ENCODE peak calls at places on chromosomes 16 and 17, in seven cellular contexts. U, X, G, F, C, Q and T are unnamed samples.
A peak's percentile ranks its signal among the peaks of the same experiment; 100 is the strongest.

GRCh38 chr16:1759511-1759910 is 11.8 kb downstream of the NME3 start:
- DNase-seq in Q (no peak), U (no peak), X (no peak), G (no peak), F (no peak), C (no peak), T (no peak)

GRCh38 chr17:68709995-68710780 is 109.0 kb upstream of the FAM20A start:
- DNase-seq in X (no peak), C (no peak), U (peak; percentile 66), F (no peak), G (no peak), Q (no peak), T (no peak)

GRCh38 chr17:18028684-18029540 is 10.1 kb downstream of the ATPAF2 start:
- DNase-seq in F (no peak), C (no peak), U (no peak), G (no peak), Q (no peak), X (no peak), T (no peak)

GRCh38 chr16:49855822-49856740 is at the start of gene ZNF423:
- DNase-seq in Q (peak; percentile 57), G (no peak), X (no peak), U (no peak), F (peak; percentile 50), C (no peak), T (peak; percentile 59)

GRCh38 chr16:13909872-13910303 is 10.1 kb upstream of the ERCC4 start:
- DNase-seq in F (no peak), X (no peak), G (peak; percentile 58), U (peak; percentile 41), C (peak; percentile 97), Q (no peak), T (no peak)

GRCh38 chr17:72266099-72266852 is 145.5 kb downstream of the SOX9 start:
- DNase-seq in U (no peak), G (no peak), Q (no peak), F (no peak), C (no peak), X (no peak), T (no peak)

GRCh38 chr16:3638916-3639644 is 15.4 kb upstream of the DNASE1 start:
- DNase-seq in X (no peak), G (no peak), C (no peak), F (no peak), Q (no peak), U (no peak), T (no peak)

GRCh38 chr16:86941731-86942468 is 363.6 kb downstream of the FOXL1 start:
- DNase-seq in G (no peak), Q (no peak), F (no peak), X (no peak), C (no peak), U (no peak), T (no peak)

GRCh38 chr17:10136258-10136981 is 62.0 kb downstream of the GAS7 start:
- DNase-seq in G (no peak), C (no peak), Q (no peak), F (no peak), X (no peak), U (no peak), T (no peak)

GRCh38 chr16:79188115-79188779 is 412.3 kb downstream of the MAF start:
- DNase-seq in C (no peak), X (no peak), F (no peak), G (no peak), U (no peak), Q (no peak), T (no peak)

GRCh38 chr17:68439656-68440290 is 17.5 kb downstream of the WIPI1 start:
- DNase-seq in C (no peak), X (no peak), F (no peak), G (no peak), Q (no peak), U (no peak), T (no peak)

GRCh38 chr17:3602499-3602898 is 6.7 kb downstream of the TRPV1 start:
- DNase-seq in Q (no peak), F (no peak), X (peak; percentile 48), U (no peak), C (no peak), G (no peak), T (peak; percentile 26)

GRCh38 chr17:67109111-67109510 is 64.8 kb downstream of the CACNG1 start:
- DNase-seq in Q (no peak), U (no peak), F (no peak), X (no peak), C (no peak), G (no peak), T (no peak)

GRCh38 chr16:1078579-1079021 is 6.1 kb downstream of the SSTR5 start:
- DNase-seq in G (peak; percentile 64), U (peak; percentile 49), Q (peak; percentile 83), X (peak; percentile 93), C (peak; percentile 93), F (no peak), T (no peak)

GRCh38 chr16:19884611-19885455 is at the start of gene GPRC5B:
- DNase-seq in C (peak; percentile 51), X (peak; percentile 39), G (no peak), U (no peak), F (peak; percentile 48), Q (peak; percentile 48), T (peak; percentile 78)

GRCh38 chr17:65101371-65101770 is 35.8 kb upstream of the RGS9 start:
- DNase-seq in F (no peak), C (no peak), G (no peak), X (no peak), U (no peak), Q (no peak), T (no peak)

DNA sequence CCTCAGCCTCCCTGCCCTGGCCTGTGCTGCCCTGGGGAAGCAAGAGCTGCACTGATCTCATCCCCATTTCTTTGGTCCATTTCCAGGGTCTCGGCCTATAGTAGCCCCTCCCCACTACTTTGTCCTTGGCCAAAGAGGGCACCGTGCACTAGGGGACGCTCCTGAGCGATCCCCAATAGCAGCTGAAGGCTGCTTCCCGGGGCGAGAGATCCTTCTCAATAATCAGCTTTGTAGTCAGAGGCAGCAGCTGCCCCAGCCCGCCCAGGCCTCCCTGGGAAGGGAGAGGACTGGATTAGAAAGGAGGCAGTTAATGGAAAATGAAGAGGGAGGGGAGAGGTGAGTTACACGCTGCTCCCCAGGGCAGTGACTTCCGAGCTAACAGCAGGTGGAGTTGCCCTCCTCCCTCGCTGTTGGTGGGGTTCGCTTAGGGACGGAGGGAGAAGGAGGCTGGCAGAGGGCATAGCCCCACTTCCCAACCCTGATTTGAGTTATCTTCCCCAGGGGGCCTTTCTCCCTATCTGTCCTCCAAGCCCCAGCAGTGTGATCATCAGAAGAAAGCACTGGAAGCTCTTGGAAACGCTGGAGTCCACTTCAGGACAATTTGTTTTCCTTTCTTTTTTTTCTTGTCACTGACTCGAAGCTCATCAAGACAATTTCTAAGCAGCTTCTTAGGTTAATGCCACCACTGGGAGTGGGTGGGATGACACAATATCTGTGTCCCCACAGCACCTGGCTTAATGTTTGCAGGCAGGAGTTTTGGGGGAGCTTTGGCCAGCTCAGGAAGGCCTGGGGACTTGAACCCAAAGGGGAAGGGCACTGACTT is 2.6 kb downstream of the MXRA7 start:
- DNase-seq in X (no peak), F (peak; percentile 38), U (no peak), C (peak; percentile 35), Q (no peak), G (no peak), T (peak; percentile 67)
- TF ChIP-seq CTCF in X (peak; percentile 13), F (peak; percentile 55), U (peak; percentile 66), C (peak; percentile 35), Q (no peak), G (no peak), T (peak; percentile 59)

GRCh38 chr16:66754211-66754610 is 2.8 kb upstream of the DYNC1LI2 start:
- DNase-seq in X (no peak), G (no peak), Q (no peak), U (no peak), C (no peak), F (no peak), T (no peak)

GRCh38 chr16:66751992-66752322 is 548 bp upstream of the DYNC1LI2 start:
- DNase-seq in X (no peak), F (no peak), Q (no peak), C (no peak), U (no peak), G (no peak), T (no peak)

GRCh38 chr16:66752958-66753357 is 1.5 kb upstream of the DYNC1LI2 start:
- DNase-seq in G (no peak), U (no peak), X (no peak), Q (no peak), C (no peak), F (no peak), T (no peak)

GRCh38 chr16:66752379-66752778 is 970 bp upstream of the DYNC1LI2 start:
- DNase-seq in G (no peak), Q (no peak), F (no peak), X (no peak), U (no peak), C (no peak), T (no peak)

DNA sequence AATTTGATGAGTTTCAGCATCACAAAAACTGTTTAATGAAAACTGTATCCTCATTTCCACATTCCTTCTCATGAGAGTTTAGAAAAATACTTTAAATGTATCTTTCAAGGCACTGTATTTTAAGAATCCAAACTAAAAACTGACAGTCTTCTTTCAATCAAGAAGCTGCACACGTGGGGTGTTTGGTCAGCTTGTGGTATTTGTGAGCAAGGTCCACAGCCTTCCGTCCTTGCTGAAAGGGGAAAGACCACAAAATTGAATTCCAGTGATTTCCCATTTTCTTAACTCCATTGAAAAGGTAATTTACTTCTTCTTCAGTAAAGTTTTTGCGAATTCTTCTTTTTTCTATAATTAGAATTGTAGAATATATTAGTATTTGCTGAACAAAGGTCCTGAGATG is 3.4 kb upstream of the DYNC1LI2 start:
- DNase-seq in C (no peak), U (no peak), X (no peak), G (no peak), F (no peak), Q (no peak), T (no peak)
- TF ChIP-seq CTCF in C (no peak), U (no peak), X (no peak), G (no peak), F (no peak), Q (no peak), T (no peak)

GRCh38 chr16:72021043-72021442 is 12.5 kb downstream of the DHODH start:
- DNase-seq in G (no peak), F (peak; percentile 28), U (no peak), Q (no peak), X (no peak), C (no peak), T (peak; percentile 54)
- TF ChIP-seq CTCF in G (no peak), F (peak; percentile 61), U (no peak), Q (no peak), X (no peak), C (no peak), T (peak; percentile 58)

DNA sequence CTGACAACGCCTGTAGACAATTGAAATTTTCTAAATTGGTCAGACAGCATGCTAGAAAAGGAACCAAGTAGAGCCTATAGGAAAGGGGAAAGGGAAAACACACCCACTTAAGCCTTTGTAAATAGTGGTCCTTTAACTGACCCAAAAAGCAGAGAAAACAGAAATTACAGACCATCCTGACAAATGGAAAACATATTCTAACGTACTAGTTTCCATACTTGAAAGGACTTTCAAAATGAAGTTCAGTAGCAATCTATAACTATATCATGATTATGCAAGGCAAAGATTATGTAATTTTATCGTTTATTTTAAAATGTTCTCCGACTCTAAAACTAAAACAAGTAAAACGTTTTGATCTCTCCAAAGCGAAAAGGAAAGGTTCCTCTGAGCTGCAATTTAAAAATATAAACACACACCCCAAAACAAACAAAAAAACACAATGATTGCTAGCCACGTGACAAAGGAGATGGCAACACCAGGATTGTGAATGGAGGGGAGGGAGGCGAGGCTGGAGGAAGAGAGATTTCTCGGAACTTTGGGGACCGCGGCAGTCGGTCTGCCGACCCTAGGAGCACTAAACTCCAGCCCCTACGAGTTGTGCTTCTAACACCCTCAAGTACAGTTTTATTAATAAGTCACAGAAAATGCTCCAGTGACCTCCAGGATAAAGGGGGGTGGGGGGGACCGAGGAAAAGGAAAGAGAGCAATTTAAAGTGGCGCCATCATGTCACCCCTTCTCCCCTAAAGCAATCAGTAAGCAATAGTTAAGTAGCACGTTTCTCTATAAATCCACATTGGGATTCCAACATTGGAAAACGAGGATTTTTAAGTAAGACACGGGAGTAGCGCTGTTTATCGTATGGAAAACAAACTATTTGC is 1.7 kb downstream of the KANSL1 start:
- DNase-seq in U (peak; percentile 11), X (peak; percentile 97), G (no peak), F (no peak), C (no peak), Q (peak; percentile 75), T (peak; percentile 38)
- TF ChIP-seq CTCF in U (no peak), X (peak; percentile 9), G (no peak), F (no peak), C (no peak), Q (no peak), T (no peak)